ENCODE peak calls at places on chromosomes 1 and 21, in five cellular contexts. One of them, this sample, is unnamed.

GRCh38 chr1:152047607-152047953 is 10.8 kb upstream of the S100A11 start:
- DNase-seq in sigmoid colon: peak; percentile 86
- DNase-seq in hepatocyte: no peak
- DNase-seq in pancreas: peak; percentile 75
- DNase-seq in AG04449: no peak
- DNase-seq in this sample: no peak

GRCh38 chr1:39787468-39787867 is 1.2 kb downstream of the BMP8B start:
- DNase-seq in sigmoid colon: no peak
- DNase-seq in pancreas: no peak
- DNase-seq in AG04449: no peak
- DNase-seq in hepatocyte: peak; percentile 28
- DNase-seq in this sample: no peak

GRCh38 chr1:216601427-216601751 is 121.8 kb downstream of the ESRRG start:
- DNase-seq in sigmoid colon: no peak
- DNase-seq in AG04449: no peak
- DNase-seq in pancreas: no peak
- DNase-seq in hepatocyte: no peak
- DNase-seq in this sample: no peak

GRCh38 chr1:114008352-114009041 is 29.2 kb downstream of the OLFML3 start:
- DNase-seq in sigmoid colon: no peak
- DNase-seq in AG04449: no peak
- DNase-seq in hepatocyte: no peak
- DNase-seq in pancreas: no peak
- DNase-seq in this sample: no peak

GRCh38 chr21:32372755-32373154 is 20.1 kb downstream of the URB1 start:
- DNase-seq in AG04449: no peak
- DNase-seq in hepatocyte: no peak
- DNase-seq in pancreas: no peak
- DNase-seq in sigmoid colon: no peak
- DNase-seq in this sample: no peak

GRCh38 chr21:33559813-33560212 is 17.0 kb downstream of the SON start:
- DNase-seq in hepatocyte: no peak
- DNase-seq in pancreas: no peak
- DNase-seq in sigmoid colon: no peak
- DNase-seq in AG04449: no peak
- DNase-seq in this sample: no peak

GRCh38 chr1:8503842-8504241 is 185.9 kb downstream of the SLC45A1 start:
- DNase-seq in pancreas: no peak
- DNase-seq in AG04449: no peak
- DNase-seq in hepatocyte: no peak
- DNase-seq in sigmoid colon: no peak
- DNase-seq in this sample: no peak

GRCh38 chr1:79614762-79615161 is 608.2 kb upstream of the ADGRL4 start:
- DNase-seq in hepatocyte: no peak
- DNase-seq in sigmoid colon: no peak
- DNase-seq in pancreas: no peak
- DNase-seq in AG04449: no peak
- DNase-seq in this sample: no peak

GRCh38 chr21:33976082-33976979 is 60.7 kb upstream of the ATP5PO start:
- DNase-seq in AG04449: peak; percentile 96
- DNase-seq in hepatocyte: peak; percentile 68
- DNase-seq in sigmoid colon: peak; percentile 72
- DNase-seq in pancreas: no peak
- DNase-seq in this sample: peak; percentile 91

GRCh38 chr1:235935506-235936224 is 69.0 kb upstream of the LYST start:
- DNase-seq in pancreas: no peak
- DNase-seq in hepatocyte: no peak
- DNase-seq in sigmoid colon: no peak
- DNase-seq in AG04449: no peak
- DNase-seq in this sample: no peak

GRCh38 chr1:48202030-48202752 is 20.3 kb upstream of the SLC5A9 start:
- DNase-seq in sigmoid colon: peak; percentile 77
- DNase-seq in AG04449: peak; percentile 51
- DNase-seq in hepatocyte: peak; percentile 84
- DNase-seq in pancreas: peak; percentile 45
- DNase-seq in this sample: peak; percentile 76

GRCh38 chr1:211378844-211379243 is 52.2 kb downstream of the TRAF5 start:
- DNase-seq in AG04449: peak; percentile 53
- DNase-seq in pancreas: no peak
- DNase-seq in hepatocyte: no peak
- DNase-seq in sigmoid colon: no peak
- DNase-seq in this sample: peak; percentile 48

GRCh38 chr1:31712625-31713024 is 8.8 kb upstream of the COL16A1 start:
- DNase-seq in AG04449: peak; percentile 74
- DNase-seq in sigmoid colon: peak; percentile 82
- DNase-seq in pancreas: no peak
- DNase-seq in hepatocyte: peak; percentile 82
- DNase-seq in this sample: peak; percentile 88

GRCh38 chr1:150410582-150411101 is 46.7 kb downstream of the RPRD2 start:
- DNase-seq in sigmoid colon: no peak
- DNase-seq in hepatocyte: peak; percentile 54
- DNase-seq in pancreas: no peak
- DNase-seq in AG04449: no peak
- DNase-seq in this sample: peak; percentile 5

GRCh38 chr1:207424570-207425131 is 29.5 kb upstream of the CR2 start:
- DNase-seq in sigmoid colon: no peak
- DNase-seq in hepatocyte: no peak
- DNase-seq in pancreas: no peak
- DNase-seq in AG04449: no peak
- DNase-seq in this sample: no peak

GRCh38 chr1:176118985-176119384 is 88.1 kb downstream of the COP1 start:
- DNase-seq in sigmoid colon: no peak
- DNase-seq in AG04449: peak; percentile 63
- DNase-seq in hepatocyte: no peak
- DNase-seq in pancreas: no peak
- DNase-seq in this sample: no peak

GRCh38 chr1:80245813-80246212 is 1239.3 kb upstream of the ADGRL4 start:
- DNase-seq in sigmoid colon: no peak
- DNase-seq in AG04449: no peak
- DNase-seq in hepatocyte: no peak
- DNase-seq in pancreas: no peak
- DNase-seq in this sample: no peak

GRCh38 chr1:112735752-112736151 is 20.6 kb upstream of the PPM1J start:
- DNase-seq in sigmoid colon: no peak
- DNase-seq in hepatocyte: no peak
- DNase-seq in pancreas: no peak
- DNase-seq in AG04449: no peak
- DNase-seq in this sample: peak; percentile 20

GRCh38 chr1:112743174-112744018 is 28.3 kb upstream of the PPM1J start:
- DNase-seq in hepatocyte: no peak
- DNase-seq in AG04449: no peak
- DNase-seq in sigmoid colon: no peak
- DNase-seq in pancreas: no peak
- DNase-seq in this sample: no peak

GRCh38 chr1:112737573-112737972 is 22.4 kb upstream of the PPM1J start:
- DNase-seq in hepatocyte: no peak
- DNase-seq in AG04449: no peak
- DNase-seq in pancreas: no peak
- DNase-seq in sigmoid colon: no peak
- DNase-seq in this sample: no peak
- TF ChIP-seq CTCF in hepatocyte: peak; percentile 9
- TF ChIP-seq CTCF in AG04449: no peak
- TF ChIP-seq CTCF in pancreas: no peak
- TF ChIP-seq CTCF in sigmoid colon: no peak
- TF ChIP-seq CTCF in this sample: no peak

GRCh38 chr1:85494957-85495266 is 30.0 kb upstream of the DDAH1 start:
- DNase-seq in AG04449: no peak
- DNase-seq in pancreas: no peak
- DNase-seq in sigmoid colon: peak; percentile 66
- DNase-seq in hepatocyte: peak; percentile 38
- DNase-seq in this sample: no peak
- TF ChIP-seq CTCF in AG04449: peak; percentile 27
- TF ChIP-seq CTCF in pancreas: no peak
- TF ChIP-seq CTCF in sigmoid colon: no peak
- TF ChIP-seq CTCF in hepatocyte: peak; percentile 44
- TF ChIP-seq CTCF in this sample: peak; percentile 23

DNA sequence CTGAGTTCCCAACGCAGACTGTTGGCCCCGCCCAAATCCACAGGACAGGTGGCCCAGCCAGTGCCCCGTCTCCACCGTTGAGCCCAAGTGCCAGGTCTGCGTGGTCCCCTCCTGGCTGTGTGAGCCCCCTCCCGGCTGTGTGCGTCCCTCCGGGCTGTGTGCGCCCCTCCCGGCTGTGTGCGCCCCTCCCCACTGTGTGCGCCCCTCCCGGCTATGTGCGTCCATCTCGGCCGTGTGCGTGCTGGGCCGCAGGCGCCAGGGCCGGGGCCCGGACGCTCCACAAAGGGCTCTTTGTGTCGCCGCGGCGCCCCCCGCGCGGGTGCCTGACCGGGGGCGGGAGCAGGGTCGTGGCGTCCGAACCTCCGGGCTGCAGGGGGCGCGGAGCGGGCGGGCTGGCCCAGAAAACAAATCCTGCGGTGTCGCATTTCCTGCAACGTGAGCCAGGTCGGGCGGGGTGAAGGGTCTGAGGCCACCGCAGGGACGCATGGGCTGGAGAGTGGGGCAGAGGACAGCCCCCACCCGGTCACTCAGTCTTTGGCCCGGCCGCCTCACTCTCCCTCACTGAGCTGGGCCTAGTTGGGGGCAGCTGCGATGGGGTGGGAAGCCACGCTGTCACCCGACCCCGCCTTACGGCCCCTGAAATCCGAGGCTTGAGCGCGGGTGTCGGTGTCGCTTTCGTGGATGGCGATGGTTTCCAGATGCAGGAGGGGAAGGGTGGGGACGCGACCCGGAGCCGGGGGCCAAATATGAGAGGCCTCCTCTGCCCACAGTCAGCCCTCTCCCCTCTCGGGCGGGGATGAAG is 18.8 kb downstream of the TNFRSF25 start:
- DNase-seq in AG04449: no peak
- DNase-seq in hepatocyte: no peak
- DNase-seq in pancreas: no peak
- DNase-seq in sigmoid colon: no peak
- DNase-seq in this sample: no peak
- TF ChIP-seq CTCF in AG04449: no peak
- TF ChIP-seq CTCF in hepatocyte: no peak
- TF ChIP-seq CTCF in pancreas: no peak
- TF ChIP-seq CTCF in sigmoid colon: no peak
- TF ChIP-seq CTCF in this sample: no peak

GRCh38 chr1:15739745-15740144 is 2.6 kb upstream of the TMEM82 start:
- DNase-seq in pancreas: no peak
- DNase-seq in AG04449: no peak
- DNase-seq in hepatocyte: no peak
- DNase-seq in sigmoid colon: no peak
- DNase-seq in this sample: no peak
- TF ChIP-seq CTCF in pancreas: no peak
- TF ChIP-seq CTCF in AG04449: peak; percentile 14
- TF ChIP-seq CTCF in hepatocyte: no peak
- TF ChIP-seq CTCF in sigmoid colon: no peak
- TF ChIP-seq CTCF in this sample: peak; percentile 32

GRCh38 chr1:240170806-240171205 is 79.1 kb downstream of the FMN2 start:
- DNase-seq in AG04449: no peak
- DNase-seq in pancreas: no peak
- DNase-seq in sigmoid colon: no peak
- DNase-seq in hepatocyte: no peak
- DNase-seq in this sample: no peak

GRCh38 chr1:240170245-240170644 is 78.6 kb downstream of the FMN2 start:
- DNase-seq in sigmoid colon: no peak
- DNase-seq in pancreas: no peak
- DNase-seq in hepatocyte: no peak
- DNase-seq in AG04449: no peak
- DNase-seq in this sample: no peak

GRCh38 chr1:240164742-240165141 is 73.1 kb downstream of the FMN2 start:
- DNase-seq in AG04449: no peak
- DNase-seq in pancreas: no peak
- DNase-seq in hepatocyte: no peak
- DNase-seq in sigmoid colon: no peak
- DNase-seq in this sample: no peak

GRCh38 chr1:240171907-240172306 is 80.2 kb downstream of the FMN2 start:
- DNase-seq in AG04449: no peak
- DNase-seq in sigmoid colon: no peak
- DNase-seq in hepatocyte: no peak
- DNase-seq in pancreas: no peak
- DNase-seq in this sample: no peak

GRCh38 chr1:240169188-240169587 is 77.5 kb downstream of the FMN2 start:
- DNase-seq in hepatocyte: no peak
- DNase-seq in sigmoid colon: no peak
- DNase-seq in pancreas: no peak
- DNase-seq in AG04449: no peak
- DNase-seq in this sample: no peak
- TF ChIP-seq CTCF in hepatocyte: peak; percentile 15
- TF ChIP-seq CTCF in sigmoid colon: no peak
- TF ChIP-seq CTCF in pancreas: no peak
- TF ChIP-seq CTCF in AG04449: no peak
- TF ChIP-seq CTCF in this sample: peak; percentile 28

GRCh38 chr1:145961109-145961424 is 3.2 kb upstream of the LIX1L start:
- DNase-seq in sigmoid colon: no peak
- DNase-seq in pancreas: no peak
- DNase-seq in hepatocyte: no peak
- DNase-seq in AG04449: no peak
- DNase-seq in this sample: no peak
- TF ChIP-seq CTCF in sigmoid colon: no peak
- TF ChIP-seq CTCF in pancreas: no peak
- TF ChIP-seq CTCF in hepatocyte: no peak
- TF ChIP-seq CTCF in AG04449: no peak
- TF ChIP-seq CTCF in this sample: no peak

DNA sequence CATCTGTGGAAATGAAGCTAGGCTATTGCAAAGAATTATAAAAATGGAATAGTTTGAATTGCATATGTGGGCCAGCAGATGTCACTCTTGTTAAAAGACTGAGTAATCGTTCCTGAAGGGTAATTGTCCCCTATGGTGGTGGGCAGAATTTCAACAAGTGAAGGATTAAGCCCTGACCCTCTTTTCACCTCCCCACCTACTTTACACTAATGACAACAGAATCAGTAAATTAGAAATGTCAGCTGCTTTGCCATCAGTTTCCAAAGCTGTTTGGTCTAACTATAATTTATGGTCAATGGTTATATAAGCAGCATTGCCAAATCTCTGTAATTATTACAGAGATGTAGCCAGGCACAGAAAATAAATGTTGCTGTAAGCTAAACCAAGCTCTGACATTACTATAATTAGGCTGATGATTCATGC is 898.6 kb downstream of the AMY1C start:
- DNase-seq in hepatocyte: peak; percentile 31
- DNase-seq in pancreas: no peak
- DNase-seq in sigmoid colon: no peak
- DNase-seq in AG04449: no peak
- DNase-seq in this sample: no peak
- TF ChIP-seq CTCF in hepatocyte: peak; percentile 58
- TF ChIP-seq CTCF in pancreas: no peak
- TF ChIP-seq CTCF in sigmoid colon: no peak
- TF ChIP-seq CTCF in AG04449: no peak
- TF ChIP-seq CTCF in this sample: peak; percentile 13